ENCODE peak calls at places on chromosomes 13 and 19, in four cellular contexts. L, O, E and U are unnamed samples.

GRCh38 chr19:11538232-11539036 is at the start of gene CNN1:
- DNase-seq in L (peak), O (peak), E (no peak), U (no peak)

GRCh38 chr13:40508112-40508511 is 158.3 kb downstream of the FOXO1 start:
- DNase-seq in L (no peak), O (no peak), E (no peak), U (no peak)

GRCh38 chr19:51439021-51439465 is 19.2 kb downstream of the SIGLEC8 start:
- DNase-seq in L (no peak), O (no peak), E (no peak), U (no peak)

GRCh38 chr13:94583926-94584325 is 12.0 kb downstream of the TGDS start:
- DNase-seq in L (no peak), O (no peak), E (no peak), U (no peak)

GRCh38 chr13:77306458-77306857 is 20.4 kb downstream of the MYCBP2 start:
- DNase-seq in L (no peak), O (no peak), E (no peak), U (no peak)

GRCh38 chr13:40377783-40378182 is 288.7 kb downstream of the FOXO1 start:
- DNase-seq in L (no peak), O (no peak), E (no peak), U (no peak)

GRCh38 chr13:46675016-46675415 is 121.9 kb downstream of the ESD start:
- DNase-seq in L (no peak), O (no peak), E (no peak), U (no peak)

GRCh38 chr19:31350033-31350692 is 927 bp upstream of the TSHZ3 start:
- DNase-seq in L (no peak), O (no peak), E (no peak), U (peak)

GRCh38 chr13:114096031-114096485 is 36.4 kb downstream of the RASA3 start:
- DNase-seq in L (no peak), O (no peak), E (no peak), U (no peak)

GRCh38 chr19:4723465-4724251 is at the start of gene DPP9:
- DNase-seq in L (peak), O (peak), E (peak), U (peak)

GRCh38 chr19:48914181-48914580 is 14.1 kb downstream of the NUCB1 start:
- DNase-seq in L (no peak), O (no peak), E (no peak), U (no peak)

GRCh38 chr19:32406161-32407003 is 812 bp downstream of the DPY19L3 start:
- DNase-seq in L (no peak), O (no peak), E (no peak), U (no peak)

GRCh38 chr13:53200498-53201453 is 172.2 kb downstream of the OLFM4 start:
- DNase-seq in L (peak), O (peak), E (no peak), U (no peak)

GRCh38 chr19:2003901-2004300 is 11.6 kb downstream of the BTBD2 start:
- DNase-seq in L (no peak), O (no peak), E (no peak), U (no peak)

GRCh38 chr13:71477735-71478134 is 389.3 kb downstream of the DACH1 start:
- DNase-seq in L (no peak), O (no peak), E (no peak), U (no peak)

GRCh38 chr19:55442372-55443044 is 592 bp downstream of the SHISA7 start:
- DNase-seq in L (no peak), O (no peak), E (no peak), U (no peak)

GRCh38 chr13:38690231-38690630 is 3.4 kb downstream of the FREM2 start:
- DNase-seq in L (no peak), O (no peak), E (no peak), U (no peak)

GRCh38 chr19:8075158-8076086 is 22.9 kb downstream of the CCL25 start:
- DNase-seq in L (no peak), O (no peak), E (no peak), U (no peak)

GRCh38 chr13:33016414-33017409 is at the start of gene KL:
- DNase-seq in L (peak), O (no peak), E (no peak), U (no peak)

GRCh38 chr19:51366050-51366998 is at the start of gene ETFB:
- DNase-seq in L (peak), O (peak), E (peak), U (peak)

GRCh38 chr13:24386816-24387708 is 77.7 kb downstream of the C1QTNF9 start:
- DNase-seq in L (no peak), O (no peak), E (no peak), U (no peak)

GRCh38 chr19:47013041-47013517 is 6.6 kb upstream of the NPAS1 start:
- DNase-seq in L (peak), O (peak), E (no peak), U (peak)

GRCh38 chr19:45322311-45322710 is 364 bp downstream of the CKM start:
- DNase-seq in L (no peak), O (no peak), E (no peak), U (no peak)

GRCh38 chr13:109998808-109999528 is 212.6 kb upstream of the IRS2 start:
- DNase-seq in L (no peak), O (peak), E (no peak), U (peak)

GRCh38 chr13:101053289-101053688 is 363.0 kb downstream of the NALCN start:
- DNase-seq in L (no peak), O (no peak), E (no peak), U (no peak)

GRCh38 chr19:41123716-41124244 is 9.5 kb downstream of the CYP2F1 start:
- DNase-seq in L (no peak), O (no peak), E (no peak), U (no peak)

GRCh38 chr13:20197361-20197834 is 4.7 kb upstream of the GJB2 start:
- DNase-seq in L (no peak), O (peak), E (no peak), U (peak)

GRCh38 chr19:31675187-31675913 is 326.1 kb upstream of the TSHZ3 start:
- DNase-seq in L (no peak), O (peak), E (no peak), U (peak)

GRCh38 chr13:94596575-94596971 is 621 bp upstream of the TGDS start:
- DNase-seq in L (no peak), O (no peak), E (no peak), U (no peak)

GRCh38 chr13:114107686-114108081 is 24.7 kb downstream of the RASA3 start:
- DNase-seq in L (no peak), O (peak), E (no peak), U (no peak)

GRCh38 chr13:73018336-73018735 is 40.5 kb upstream of the KLF5 start:
- DNase-seq in L (no peak), O (peak), E (no peak), U (no peak)

GRCh38 chr13:86298741-86299140 is 499.5 kb upstream of the SLITRK6 start:
- DNase-seq in L (no peak), O (no peak), E (no peak), U (no peak)

GRCh38 chr19:18559685-18560084 is 2.0 kb downstream of the KXD1 start:
- DNase-seq in L (no peak), O (no peak), E (no peak), U (no peak)

GRCh38 chr19:18558595-18558994 is 925 bp downstream of the KXD1 start:
- DNase-seq in L (no peak), O (no peak), E (no peak), U (no peak)

GRCh38 chr19:18558202-18558555 is 509 bp downstream of the KXD1 start:
- DNase-seq in L (no peak), O (no peak), E (no peak), U (no peak)

GRCh38 chr19:18562086-18562485 is 4.4 kb downstream of the KXD1 start:
- DNase-seq in L (no peak), O (no peak), E (no peak), U (no peak)

DNA sequence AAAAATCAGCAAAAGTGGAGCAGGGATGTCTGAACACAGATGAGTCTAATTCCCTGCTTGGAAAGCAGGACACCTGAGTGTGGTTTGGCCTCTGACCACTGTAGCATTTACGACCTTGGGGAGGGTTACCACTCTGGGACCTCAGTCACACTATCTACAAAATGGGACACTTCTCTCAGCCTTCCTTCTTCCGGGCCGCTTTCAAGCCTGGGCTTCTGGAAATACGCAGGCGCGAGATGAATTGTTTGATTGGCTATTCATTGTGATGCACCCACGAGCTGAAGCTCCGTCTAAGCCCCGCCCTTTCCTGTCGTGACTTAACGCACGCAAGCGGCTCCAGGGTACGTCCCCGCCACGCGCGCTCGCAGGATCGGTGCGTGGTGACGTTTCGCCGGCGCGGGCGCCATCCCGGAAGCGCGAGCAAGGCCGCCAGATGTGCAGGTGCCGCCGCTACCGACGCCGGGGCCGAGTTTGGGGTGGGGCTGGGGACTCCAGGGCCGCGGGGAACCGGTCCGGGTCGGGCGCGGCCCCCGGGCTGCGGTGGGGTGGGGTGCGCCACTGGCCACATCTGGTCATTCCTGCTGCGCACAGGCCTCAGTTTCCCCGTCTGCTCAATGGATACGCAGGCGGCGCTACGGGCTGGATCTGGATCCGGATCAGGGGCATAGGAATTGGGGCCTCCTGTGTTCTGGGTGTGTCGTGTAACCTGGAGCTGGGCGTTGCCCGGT is at the start of gene KXD1:
- DNase-seq in L (peak), O (peak), E (peak), U (peak)
- TF ChIP-seq POLR2A in L (no peak), O (peak), E (peak), U (peak)

GRCh38 chr19:16945762-16946465 is 57.1 kb downstream of the F2RL3 start:
- DNase-seq in L (peak), O (no peak), E (no peak), U (no peak)

GRCh38 chr19:16949496-16950023 is 60.8 kb downstream of the F2RL3 start:
- DNase-seq in L (no peak), O (no peak), E (no peak), U (no peak)

GRCh38 chr19:16946951-16947940 is 58.4 kb downstream of the F2RL3 start:
- DNase-seq in L (peak), O (no peak), E (no peak), U (no peak)

GRCh38 chr19:16952046-16952445 is 63.2 kb downstream of the F2RL3 start:
- DNase-seq in L (no peak), O (no peak), E (no peak), U (no peak)

DNA sequence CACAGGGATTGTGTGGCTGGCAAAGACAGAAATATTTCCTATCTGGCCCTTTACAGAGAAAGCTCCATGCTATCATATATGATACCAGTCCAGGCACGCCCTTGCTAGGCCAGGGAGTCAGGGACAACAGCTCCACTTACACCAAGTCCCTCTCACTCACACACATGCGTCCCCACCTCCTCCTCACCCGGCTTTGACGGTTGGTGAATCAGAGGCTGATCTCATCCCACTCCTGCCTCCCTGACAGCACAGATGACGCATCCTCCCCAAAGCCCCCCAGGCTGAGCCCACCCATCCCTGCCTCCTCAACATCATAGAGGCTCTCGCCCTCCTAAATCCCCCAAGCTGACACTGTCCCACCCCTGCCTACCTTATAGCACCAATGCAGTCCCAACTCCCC is 62.7 kb downstream of the F2RL3 start:
- DNase-seq in L (no peak), O (peak), E (no peak), U (peak)
- TF ChIP-seq POLR2A in L (no peak), O (no peak), E (no peak), U (no peak)

GRCh38 chr19:15556634-15557181 is 48.4 kb downstream of the CYP4F22 start:
- DNase-seq in L (no peak), O (no peak), E (no peak), U (no peak)
- TF ChIP-seq POLR2A in L (no peak), O (no peak), E (no peak), U (no peak)

GRCh38 chr13:31798189-31798588 is 58.9 kb downstream of the RXFP2 start:
- DNase-seq in L (no peak), O (no peak), E (no peak), U (no peak)
- TF ChIP-seq POLR2A in L (no peak), O (no peak), E (no peak), U (no peak)

GRCh38 chr19:53520163-53520546 is 17.8 kb upstream of the ZNF331 start:
- DNase-seq in L (no peak), O (no peak), E (no peak), U (no peak)

GRCh38 chr19:53519431-53519830 is 18.5 kb upstream of the ZNF331 start:
- DNase-seq in L (no peak), O (no peak), E (no peak), U (no peak)

GRCh38 chr19:53521373-53522202 is 16.4 kb upstream of the ZNF331 start:
- DNase-seq in L (no peak), O (no peak), E (no peak), U (no peak)

GRCh38 chr19:53518716-53519115 is 19.2 kb upstream of the ZNF331 start:
- DNase-seq in L (no peak), O (no peak), E (no peak), U (no peak)

GRCh38 chr19:53520547-53521372 is 17.2 kb upstream of the ZNF331 start:
- DNase-seq in L (peak), O (peak), E (peak), U (peak)
- TF ChIP-seq POLR2A in L (no peak), O (no peak), E (no peak), U (peak)

GRCh38 chr13:112587767-112588489 is at the start of gene TUBGCP3:
- DNase-seq in L (peak), O (peak), E (no peak), U (peak)

GRCh38 chr13:112586334-112586733 is 1.6 kb downstream of the TUBGCP3 start:
- DNase-seq in L (no peak), O (no peak), E (no peak), U (no peak)

GRCh38 chr13:112587359-112587766 is 590 bp downstream of the TUBGCP3 start:
- DNase-seq in L (peak), O (peak), E (no peak), U (peak)

GRCh38 chr13:112592181-112592580 is 4.2 kb upstream of the TUBGCP3 start:
- DNase-seq in L (no peak), O (no peak), E (no peak), U (no peak)

DNA sequence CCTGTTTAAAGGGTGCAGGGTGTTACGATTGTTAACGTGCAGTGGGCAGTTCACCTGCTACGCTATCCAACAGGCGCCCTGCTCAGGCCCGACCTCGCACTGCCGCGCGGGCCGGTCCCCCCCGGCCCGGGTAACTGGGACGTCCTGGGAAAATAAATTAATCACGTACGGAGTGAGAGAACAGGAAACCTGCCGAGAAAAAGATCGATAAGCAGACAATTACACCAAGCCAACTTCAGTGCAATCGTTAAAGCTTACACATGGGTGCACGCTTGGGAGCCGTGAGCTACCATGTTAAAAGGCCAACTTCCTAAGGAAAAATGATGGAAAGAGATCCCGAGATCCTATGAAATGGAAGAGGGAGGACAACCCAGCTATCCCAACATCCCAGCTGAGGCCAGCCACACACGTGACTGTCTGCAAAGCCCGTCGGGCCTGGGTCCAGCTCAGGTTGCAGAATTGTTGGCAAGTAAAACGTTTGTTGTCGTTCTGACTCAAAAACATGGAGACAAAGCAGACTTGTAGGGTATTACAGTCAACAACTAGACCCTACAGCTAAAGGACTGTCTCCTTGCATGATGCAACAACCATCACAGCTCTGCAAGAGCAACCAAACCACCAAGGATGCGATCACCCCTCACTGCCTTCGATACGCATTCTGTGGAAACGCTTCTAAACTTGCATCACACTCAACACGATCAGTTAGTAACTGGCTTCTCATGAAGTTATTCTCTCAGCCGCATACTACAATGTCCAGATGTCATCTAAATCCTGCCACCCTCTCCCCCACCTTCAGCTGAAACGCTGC is 741 bp upstream of the TUBGCP3 start:
- DNase-seq in L (no peak), O (no peak), E (no peak), U (no peak)
- TF ChIP-seq POLR2A in L (no peak), O (no peak), E (no peak), U (no peak)